ENCODE peak calls at places on chromosomes 4 and X, in five cellular contexts. B, W, Y, N and V are unnamed samples.

GRCh38 chrX:64894454-64895038 is 81.7 kb downstream of the ZC4H2 start:
- DNase-seq in B (peak; percentile 29), N (peak; percentile 84), W (peak; percentile 26), Y (no peak), V (no peak)

GRCh38 chr4:16617416-16617815 is 281.0 kb downstream of the LDB2 start:
- DNase-seq in Y (no peak), B (peak; percentile 65), W (no peak), N (no peak), V (no peak)

GRCh38 chr4:33882246-33882990 is 2361.9 kb downstream of the ARAP2 start:
- DNase-seq in B (peak; percentile 68), Y (no peak), W (no peak), N (no peak), V (no peak)

GRCh38 chr4:110480031-110480549 is 4.1 kb downstream of the ENPEP start:
- DNase-seq in W (no peak), Y (no peak), N (no peak), B (peak; percentile 95), V (no peak)

GRCh38 chr4:183821090-183821853 is 83.8 kb upstream of the STOX2 start:
- DNase-seq in W (no peak), N (no peak), Y (no peak), B (no peak), V (no peak)

GRCh38 chrX:39896951-39897740 is 200.6 kb downstream of the BCOR start:
- DNase-seq in Y (no peak), W (peak; percentile 88), B (peak; percentile 64), N (peak; percentile 92), V (no peak)

GRCh38 chrX:136630881-136631280 is 17.1 kb upstream of the CD40LG start:
- DNase-seq in B (no peak), W (no peak), N (no peak), Y (no peak), V (no peak)

GRCh38 chr4:89733936-89734335 is 103.0 kb downstream of the SNCA start:
- DNase-seq in B (no peak), W (no peak), Y (no peak), N (no peak), V (no peak)

GRCh38 chrX:150805736-150806135 is 92.7 kb downstream of the CD99L2 start:
- DNase-seq in Y (no peak), N (no peak), W (no peak), B (peak; percentile 0), V (no peak)

GRCh38 chrX:39309018-39309620 is 507.9 kb downstream of the MID1IP1 start:
- DNase-seq in B (peak; percentile 38), Y (no peak), W (no peak), N (no peak), V (peak; percentile 65)

GRCh38 chr4:184232975-184233374 is 15.3 kb upstream of the ENPP6 start:
- DNase-seq in B (no peak), Y (no peak), W (no peak), N (no peak), V (no peak)

GRCh38 chr4:49516796-49517195 is 530.7 kb downstream of the CWH43 start:
- DNase-seq in Y (no peak), N (peak; percentile 29), B (no peak), W (peak; percentile 0), V (no peak)

GRCh38 chrX:70257599-70258288 is 2.3 kb downstream of the P2RY4 start:
- DNase-seq in Y (no peak), N (no peak), W (no peak), B (no peak), V (no peak)

GRCh38 chr4:10584042-10584441 is 100.5 kb downstream of the CLNK start:
- DNase-seq in W (no peak), N (no peak), Y (no peak), B (peak; percentile 92), V (peak; percentile 43)

GRCh38 chr4:3422241-3422801 is 19.4 kb upstream of the HGFAC start:
- DNase-seq in N (no peak), B (no peak), Y (no peak), W (no peak), V (no peak)